ENCODE peak calls at places on chromosomes 4 and X, in six cellular contexts. Z is D721Med; F is amniotic stem cell; M is Kasumi-1; U is GM12865; N is CD8-positive, alpha-beta memory T cell. L is an unnamed sample.
A peak's percentile ranks its signal among the peaks of the same experiment; 100 is the strongest.

GRCh38 chr4:81635747-81636146 is 164.0 kb upstream of the RASGEF1B start:
- DNase-seq in M (peak; percentile 81), N (no peak), U (peak; percentile 40), F (no peak), Z (no peak), L (peak; percentile 68)

GRCh38 chr4:162461952-162462351 is 298.2 kb upstream of the FSTL5 start:
- DNase-seq in Z (no peak), M (peak; percentile 35), N (no peak), F (no peak), U (no peak), L (no peak)

GRCh38 chr4:7441201-7441600 is 6.5 kb upstream of the PSAPL1 start:
- DNase-seq in F (no peak), Z (no peak), M (no peak), U (no peak), N (no peak), L (no peak)

GRCh38 chr4:121656269-121656641 is 40.5 kb downstream of the ANXA5 start:
- DNase-seq in F (no peak), N (no peak), M (peak; percentile 36), Z (no peak), U (peak; percentile 79), L (no peak)

GRCh38 chr4:2827874-2828751 is 15.5 kb upstream of the ADD1 start:
- DNase-seq in Z (peak; percentile 13), U (no peak), N (no peak), M (no peak), F (no peak), L (no peak)

GRCh38 chrX:12065251-12065650 is 73.0 kb upstream of the FRMPD4 start:
- DNase-seq in U (no peak), M (no peak), Z (no peak), N (no peak), F (no peak), L (no peak)

GRCh38 chrX:73401591-73402266 is 45.1 kb upstream of the CDX4 start:
- DNase-seq in M (no peak), U (no peak), F (no peak), Z (no peak), N (no peak), L (no peak)

GRCh38 chr4:37216209-37216608 is 28.3 kb upstream of the NWD2 start:
- DNase-seq in Z (no peak), M (no peak), N (no peak), U (no peak), F (no peak), L (no peak)

GRCh38 chrX:154458116-154458953 is at the start of gene PLXNA3:
- DNase-seq in N (peak; percentile 61), U (peak; percentile 68), Z (no peak), F (no peak), M (no peak), L (no peak)

GRCh38 chrX:136260801-136261200 is 9.6 kb upstream of the MAP7D3 start:
- DNase-seq in U (no peak), N (no peak), Z (no peak), M (no peak), F (peak; percentile 32), L (no peak)

GRCh38 chr4:64617813-64618212 is 208.6 kb upstream of the TECRL start:
- DNase-seq in F (no peak), N (no peak), M (peak; percentile 48), Z (no peak), U (no peak), L (no peak)

GRCh38 chr4:165580379-165580905 is 201.6 kb downstream of the CPE start:
- DNase-seq in U (no peak), N (no peak), M (no peak), Z (no peak), F (no peak), L (no peak)

GRCh38 chrX:136577562-136577961 is 45.5 kb downstream of the VGLL1 start:
- DNase-seq in M (peak; percentile 60), F (peak; percentile 12), N (peak; percentile 32), U (peak; percentile 69), Z (no peak), L (peak; percentile 28)

GRCh38 chr4:164169591-164169990 is 584.3 kb upstream of the SMIM31 start:
- DNase-seq in F (no peak), Z (no peak), M (no peak), N (no peak), U (no peak), L (no peak)

GRCh38 chr4:166078956-166079355 is 205.9 kb downstream of the TLL1 start:
- DNase-seq in N (no peak), U (no peak), M (peak; percentile 27), Z (no peak), F (peak; percentile 3), L (no peak)

GRCh38 chrX:24117288-24117687 is 32.2 kb upstream of the ZFX start:
- DNase-seq in F (peak; percentile 29), U (no peak), N (no peak), M (no peak), Z (no peak), L (no peak)

GRCh38 chr4:74292111-74292870 is 16.0 kb upstream of the EPGN start:
- DNase-seq in F (no peak), N (no peak), M (no peak), Z (no peak), U (no peak), L (no peak)

GRCh38 chr4:141352775-141353544 is 132.3 kb downstream of the ZNF330 start:
- DNase-seq in N (no peak), M (peak; percentile 89), U (no peak), Z (no peak), F (no peak), L (no peak)

GRCh38 chr4:186942745-186943606 is 219.3 kb upstream of the FAT1 start:
- DNase-seq in N (no peak), M (no peak), F (no peak), Z (no peak), U (no peak), L (no peak)

GRCh38 chrX:119636419-119636818 is 30.2 kb upstream of the NKRF start:
- DNase-seq in F (no peak), Z (no peak), N (no peak), U (peak; percentile 77), M (no peak), L (no peak)

GRCh38 chr4:10403633-10404445 is 53.4 kb downstream of the ZNF518B start:
- DNase-seq in F (peak; percentile 12), Z (no peak), N (no peak), M (peak; percentile 37), U (peak; percentile 20), L (peak; percentile 37)

GRCh38 chr4:153409412-153409811 is 56.7 kb upstream of the TMEM131L start:
- DNase-seq in F (no peak), U (no peak), N (no peak), Z (no peak), M (no peak), L (no peak)

GRCh38 chr4:7334521-7335275 is 100.0 kb downstream of the PSAPL1 start:
- DNase-seq in N (no peak), Z (no peak), M (no peak), F (no peak), U (no peak), L (no peak)

L was measured in NCI-H2029.